ENCODE peak calls at places on chromosomes 5 and 9, in four cellular contexts. One of them, this sample, is unnamed. For H3K9me3, the result is how much of the 10 kb centered on the place peaks cover.

GRCh38 chr9:34809504-34810186 is 99.7 kb upstream of the CCL21 start:
- DNase-seq in suprapubic skin: no peak
- DNase-seq in stomach: no peak
- DNase-seq in ovary: no peak
- DNase-seq in this sample: no peak

GRCh38 chr5:14749579-14750091 is 85.1 kb downstream of the OTULIN start:
- DNase-seq in ovary: no peak
- DNase-seq in stomach: no peak
- DNase-seq in suprapubic skin: no peak
- DNase-seq in this sample: no peak

GRCh38 chr9:135123735-135124134 is 36.3 kb downstream of the OLFM1 start:
- DNase-seq in stomach: no peak
- DNase-seq in ovary: no peak
- DNase-seq in suprapubic skin: no peak
- DNase-seq in this sample: no peak

GRCh38 chr9:3434594-3434993 is 91.2 kb downstream of the RFX3 start:
- DNase-seq in suprapubic skin: no peak
- DNase-seq in stomach: no peak
- DNase-seq in ovary: no peak
- DNase-seq in this sample: no peak

GRCh38 chr9:108296056-108296455 is 559.7 kb downstream of the ACTL7B start:
- DNase-seq in stomach: no peak
- DNase-seq in ovary: no peak
- DNase-seq in suprapubic skin: no peak
- DNase-seq in this sample: no peak

GRCh38 chr5:94847019-94847418 is 228.6 kb downstream of the SLF1 start:
- DNase-seq in suprapubic skin: no peak
- DNase-seq in stomach: no peak
- DNase-seq in ovary: no peak
- DNase-seq in this sample: no peak

GRCh38 chr9:114311571-114312512 is 11.1 kb upstream of the ORM1 start:
- DNase-seq in suprapubic skin: no peak
- DNase-seq in ovary: peak
- DNase-seq in stomach: peak
- DNase-seq in this sample: peak

GRCh38 chr5:41908374-41909079 is 4.4 kb downstream of the RIMOC1 start:
- DNase-seq in suprapubic skin: no peak
- DNase-seq in stomach: no peak
- DNase-seq in ovary: no peak
- DNase-seq in this sample: no peak

GRCh38 chr9:121269030-121269887 is 1.3 kb downstream of the GSN start:
- DNase-seq in ovary: no peak
- DNase-seq in stomach: peak
- DNase-seq in suprapubic skin: no peak
- DNase-seq in this sample: peak

GRCh38 chr5:73786043-73786831 is 160.2 kb downstream of the ARHGEF28 start:
- DNase-seq in stomach: no peak
- DNase-seq in ovary: no peak
- DNase-seq in suprapubic skin: no peak
- DNase-seq in this sample: no peak

GRCh38 chr5:115545065-115545882 is 699 bp upstream of the FEM1C start:
- DNase-seq in suprapubic skin: no peak
- DNase-seq in ovary: no peak
- DNase-seq in stomach: no peak
- DNase-seq in this sample: no peak

GRCh38 chr5:148623741-148624140 is 30.6 kb downstream of the HTR4 start:
- DNase-seq in suprapubic skin: no peak
- DNase-seq in ovary: no peak
- DNase-seq in stomach: no peak
- DNase-seq in this sample: no peak

GRCh38 chr9:13529321-13530104 is 250.0 kb upstream of the MPDZ start:
- DNase-seq in stomach: no peak
- DNase-seq in ovary: no peak
- DNase-seq in suprapubic skin: no peak
- DNase-seq in this sample: no peak

GRCh38 chr5:132830436-132831094 is at the start of gene SHROOM1:
- DNase-seq in suprapubic skin: peak
- DNase-seq in stomach: peak
- DNase-seq in ovary: peak
- DNase-seq in this sample: peak

GRCh38 chr5:151082976-151083651 is 2.3 kb upstream of the TNIP1 start:
- DNase-seq in stomach: peak
- DNase-seq in ovary: no peak
- DNase-seq in suprapubic skin: no peak
- DNase-seq in this sample: peak

GRCh38 chr9:95857122-95857521 is 18.4 kb upstream of the ERCC6L2 start:
- DNase-seq in suprapubic skin: no peak
- DNase-seq in ovary: no peak
- DNase-seq in stomach: no peak
- DNase-seq in this sample: no peak

GRCh38 chr5:146130440-146131045 is 25.2 kb upstream of the PLAC8L1 start:
- DNase-seq in ovary: no peak
- DNase-seq in suprapubic skin: no peak
- DNase-seq in stomach: no peak
- DNase-seq in this sample: no peak

GRCh38 chr5:99900302-99900811 is 634.8 kb upstream of the FAM174A start:
- DNase-seq in stomach: no peak
- DNase-seq in suprapubic skin: no peak
- DNase-seq in ovary: no peak
- DNase-seq in this sample: no peak

GRCh38 chr5:4563400-4563799 is 576.7 kb upstream of the ADAMTS16 start:
- DNase-seq in ovary: no peak
- DNase-seq in suprapubic skin: no peak
- DNase-seq in stomach: no peak
- DNase-seq in this sample: no peak

GRCh38 chr5:76811214-76811613 is 7.6 kb upstream of the F2RL1 start:
- DNase-seq in stomach: no peak
- DNase-seq in ovary: no peak
- DNase-seq in suprapubic skin: no peak
- DNase-seq in this sample: no peak

GRCh38 chr9:134208981-134209725 is 44.8 kb upstream of the RNU6ATAC start:
- DNase-seq in ovary: no peak
- DNase-seq in stomach: no peak
- DNase-seq in suprapubic skin: peak
- DNase-seq in this sample: no peak

GRCh38 chr5:17882760-17883488 is 248.7 kb downstream of the TAF11L14 start:
- DNase-seq in ovary: no peak
- DNase-seq in stomach: no peak
- DNase-seq in suprapubic skin: no peak
- DNase-seq in this sample: no peak
- TF ChIP-seq CTCF in ovary: no peak
- TF ChIP-seq CTCF in stomach: no peak
- TF ChIP-seq CTCF in suprapubic skin: no peak
- TF ChIP-seq CTCF in this sample: no peak

GRCh38 chr5:90746119-90746518 is 187.5 kb downstream of the ADGRV1 start:
- DNase-seq in ovary: no peak
- DNase-seq in suprapubic skin: no peak
- DNase-seq in stomach: no peak
- DNase-seq in this sample: no peak

GRCh38 chr5:90747693-90748092 is 189.1 kb downstream of the ADGRV1 start:
- DNase-seq in suprapubic skin: no peak
- DNase-seq in stomach: no peak
- DNase-seq in ovary: no peak
- DNase-seq in this sample: no peak

GRCh38 chr5:90747175-90747574 is 188.6 kb downstream of the ADGRV1 start:
- DNase-seq in ovary: no peak
- DNase-seq in stomach: no peak
- DNase-seq in suprapubic skin: no peak
- DNase-seq in this sample: no peak
- TF ChIP-seq EP300 in ovary: no peak
- TF ChIP-seq EP300 in stomach: no peak
- TF ChIP-seq EP300 in suprapubic skin: no peak
- TF ChIP-seq EP300 in this sample: no peak

GRCh38 chr9:117979914-117980313 is 275.7 kb downstream of the TLR4 start:
- DNase-seq in ovary: no peak
- DNase-seq in stomach: no peak
- DNase-seq in suprapubic skin: no peak
- DNase-seq in this sample: no peak
- H3K9me3 ChIP-seq in ovary: under half
- H3K9me3 ChIP-seq in stomach: under half
- H3K9me3 ChIP-seq in suprapubic skin: under half
- H3K9me3 ChIP-seq in this sample: under half

GRCh38 chr5:139388198-139388821 is 1.4 kb downstream of the MZB1 start:
- DNase-seq in ovary: no peak
- DNase-seq in suprapubic skin: no peak
- DNase-seq in stomach: peak
- DNase-seq in this sample: no peak
- TF ChIP-seq CTCF in ovary: no peak
- TF ChIP-seq CTCF in suprapubic skin: no peak
- TF ChIP-seq CTCF in stomach: no peak
- TF ChIP-seq CTCF in this sample: no peak

DNA sequence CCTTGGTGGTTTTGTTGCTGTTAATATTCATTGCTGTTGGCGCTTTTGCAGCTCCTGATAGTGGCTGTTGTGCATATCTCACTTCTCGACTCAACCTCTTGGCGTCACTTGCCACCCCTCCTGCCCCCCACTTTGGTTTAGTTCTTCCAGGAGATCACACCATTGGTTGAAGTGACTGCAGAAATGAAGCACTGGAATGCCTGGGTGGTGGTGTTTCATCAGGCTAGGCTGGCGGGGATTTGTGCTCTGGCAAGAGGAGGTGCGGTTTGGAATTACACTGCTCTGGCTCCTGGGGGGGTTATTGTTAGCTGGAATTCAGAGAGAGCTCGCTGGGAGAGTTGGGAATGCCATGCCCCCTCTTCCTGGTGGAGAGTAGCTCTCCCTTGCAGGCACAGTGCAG is 11.5 kb downstream of the PRRC2B start:
- DNase-seq in stomach: no peak
- DNase-seq in suprapubic skin: no peak
- DNase-seq in ovary: no peak
- DNase-seq in this sample: peak
- TF ChIP-seq EP300 in stomach: no peak
- TF ChIP-seq EP300 in suprapubic skin: no peak
- TF ChIP-seq EP300 in ovary: no peak
- TF ChIP-seq EP300 in this sample: no peak

DNA sequence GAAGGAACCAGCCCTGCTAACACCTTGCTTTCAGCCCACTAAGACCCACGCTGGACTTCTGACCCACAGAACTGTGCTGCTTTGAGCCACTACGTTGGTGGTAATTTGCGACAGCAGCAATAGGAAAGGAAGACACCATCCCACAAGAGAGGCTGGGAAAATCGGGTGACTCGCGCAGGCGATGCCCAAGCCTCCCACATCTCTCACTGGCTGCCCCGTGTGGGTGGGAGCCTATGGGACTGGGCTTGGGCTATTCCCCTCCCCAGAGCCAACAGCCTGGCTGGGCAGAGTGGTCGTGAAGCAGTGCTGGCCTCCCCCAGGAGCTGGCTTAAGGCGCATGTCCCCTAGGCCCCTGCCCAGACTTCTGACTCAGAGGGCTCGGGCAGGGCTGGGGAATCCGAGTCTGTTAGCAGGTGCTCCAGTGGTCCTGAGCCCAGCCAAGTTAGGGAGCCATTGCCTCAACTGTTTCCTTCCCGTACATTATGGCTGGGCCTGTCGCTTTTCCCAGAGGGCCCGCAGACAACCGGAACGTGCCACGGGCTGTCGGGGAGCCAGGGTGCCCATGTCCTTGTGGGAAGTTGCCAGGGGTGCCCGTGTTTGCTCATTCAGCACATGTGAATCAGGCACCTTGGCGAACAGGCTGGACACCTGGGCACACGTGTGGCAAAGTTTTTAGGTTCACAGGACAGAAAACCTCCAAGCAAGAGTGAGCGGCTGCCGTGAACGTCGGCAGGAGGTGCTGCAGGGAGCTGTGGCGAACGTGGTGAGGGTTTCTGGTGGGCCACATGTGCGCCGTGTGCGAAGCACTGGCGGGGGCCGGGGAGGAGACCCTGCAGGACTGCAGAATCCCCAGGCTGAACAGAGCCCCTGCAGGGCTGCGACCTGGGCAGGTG is 7.0 kb upstream of the RASGEF1C start:
- DNase-seq in suprapubic skin: no peak
- DNase-seq in stomach: no peak
- DNase-seq in ovary: no peak
- DNase-seq in this sample: no peak
- H3K9me3 ChIP-seq in suprapubic skin: under half
- H3K9me3 ChIP-seq in stomach: half or more
- H3K9me3 ChIP-seq in ovary: under half
- H3K9me3 ChIP-seq in this sample: under half

This sample was measured in upper lobe of left lung.